ENCODE peak calls at places on chromosomes 4 and X, in four cellular contexts. G is K562, Z is GM12878, O is HepG2. L is an unnamed sample.

GRCh38 chrX:101395789-101396188 is 5.0 kb downstream of the RPL36A start:
- DNase-seq in O (peak), G (no peak), Z (no peak), L (no peak)

GRCh38 chrX:38692961-38693360 is 108.3 kb upstream of the MID1IP1 start:
- DNase-seq in Z (no peak), G (no peak), O (no peak), L (no peak)

GRCh38 chr4:3346146-3346545 is 53.3 kb downstream of the RGS12 start:
- DNase-seq in O (peak), G (peak), Z (peak), L (peak)

GRCh38 chr4:79223993-79224776 is 101.7 kb downstream of the NAA11 start:
- DNase-seq in O (no peak), Z (no peak), G (no peak), L (no peak)

GRCh38 chr4:8061145-8061544 is 97.5 kb downstream of the ABLIM2 start:
- DNase-seq in Z (no peak), G (no peak), O (no peak), L (no peak)

GRCh38 chr4:105155426-105155825 is 8.8 kb downstream of the TET2 start:
- DNase-seq in G (no peak), O (no peak), Z (no peak), L (no peak)

GRCh38 chr4:184937745-184938144 is 80.5 kb upstream of the HELT start:
- DNase-seq in O (no peak), G (no peak), Z (no peak), L (no peak)

GRCh38 chr4:24260922-24261581 is 323.3 kb downstream of the DHX15 start:
- DNase-seq in Z (no peak), O (no peak), G (no peak), L (no peak)

GRCh38 chr4:158371158-158371557 is 150.5 kb upstream of the RXFP1 start:
- DNase-seq in Z (no peak), G (no peak), O (no peak), L (no peak)

GRCh38 chrX:147877726-147878125 is 34.0 kb upstream of the FMR1 start:
- DNase-seq in O (no peak), Z (no peak), G (no peak), L (no peak)

GRCh38 chrX:45050558-45050957 is 150.1 kb downstream of the DIPK2B start:
- DNase-seq in Z (no peak), O (no peak), G (no peak), L (no peak)

GRCh38 chr4:24659241-24659961 is 75.0 kb upstream of the DHX15 start:
- DNase-seq in Z (no peak), O (no peak), G (no peak), L (no peak)

GRCh38 chrX:150857453-150857852 is 41.0 kb downstream of the CD99L2 start:
- DNase-seq in G (no peak), O (no peak), Z (no peak), L (no peak)

GRCh38 chrX:48083212-48083611 is 11.8 kb upstream of the ZNF630 start:
- DNase-seq in O (peak), Z (no peak), G (peak), L (peak)

GRCh38 chrX:12867746-12868145 is 874 bp downstream of the TLR7 start:
- DNase-seq in G (no peak), Z (no peak), O (no peak), L (no peak)

GRCh38 chrX:112779139-112779538 is 61.5 kb downstream of the AMOT start:
- DNase-seq in Z (no peak), G (no peak), O (no peak), L (no peak)

GRCh38 chr4:142402156-142402555 is 443.9 kb downstream of the INPP4B start:
- DNase-seq in G (no peak), O (no peak), Z (no peak), L (no peak)

GRCh38 chr4:11111876-11112275 is 316.8 kb downstream of the HS3ST1 start:
- DNase-seq in G (no peak), Z (no peak), O (no peak), L (no peak)

GRCh38 chrX:16825306-16826035 is 39.2 kb downstream of the TXLNG start:
- DNase-seq in G (no peak), O (peak), Z (no peak), L (no peak)

DNA sequence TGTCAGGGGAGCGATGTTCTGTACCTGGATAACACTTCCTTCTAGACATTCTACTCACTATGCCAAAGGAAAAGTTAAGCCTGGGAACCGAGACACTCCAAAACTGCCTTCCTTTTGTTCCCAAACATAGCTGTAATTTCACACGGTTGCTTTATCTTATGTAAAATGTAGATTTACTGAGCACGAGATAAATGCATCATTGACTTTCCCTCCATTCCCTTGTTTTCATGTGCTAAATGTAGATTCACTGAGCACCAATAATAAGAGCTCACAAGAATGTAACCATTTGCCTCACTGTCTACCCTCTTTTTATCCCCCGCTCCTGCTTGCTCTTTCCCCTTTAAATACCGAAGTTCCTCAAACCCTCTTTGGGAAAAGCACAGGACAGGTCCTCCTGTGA is 10.7 kb upstream of the PPEF2 start:
- DNase-seq in G (no peak), O (no peak), Z (no peak), L (no peak)
- TF ChIP-seq TARDBP in G (no peak), O (no peak), Z (no peak), L (no peak)

GRCh38 chr4:13966241-13967195 is 339.0 kb upstream of the BOD1L1 start:
- DNase-seq in G (no peak), O (no peak), Z (no peak), L (no peak)
- TF ChIP-seq FOXM1 in G (no peak), O (no peak), Z (no peak), L (no peak)

DNA sequence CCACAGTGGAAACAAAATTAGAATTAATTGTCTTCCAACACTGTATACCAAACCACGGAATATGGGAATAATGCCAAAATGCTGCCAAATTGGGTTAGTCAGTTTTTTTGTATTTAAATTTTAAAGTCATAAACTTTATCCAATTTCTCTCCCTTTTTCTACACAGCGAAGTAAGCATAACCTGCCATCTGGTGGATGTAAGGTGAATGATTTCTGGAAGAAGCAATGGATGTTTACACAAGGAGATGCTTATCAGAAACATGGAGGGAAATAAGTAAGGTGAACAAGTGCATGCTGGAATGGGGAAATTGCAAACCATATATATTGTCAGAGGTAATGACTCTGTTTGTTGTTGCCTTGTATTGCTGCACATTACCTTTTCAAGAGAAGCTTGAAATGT is 691.9 kb downstream of the TECRL start:
- DNase-seq in O (peak), Z (peak), G (peak), L (peak)
- TF ChIP-seq TARDBP in O (no peak), Z (no peak), G (no peak), L (no peak)

DNA sequence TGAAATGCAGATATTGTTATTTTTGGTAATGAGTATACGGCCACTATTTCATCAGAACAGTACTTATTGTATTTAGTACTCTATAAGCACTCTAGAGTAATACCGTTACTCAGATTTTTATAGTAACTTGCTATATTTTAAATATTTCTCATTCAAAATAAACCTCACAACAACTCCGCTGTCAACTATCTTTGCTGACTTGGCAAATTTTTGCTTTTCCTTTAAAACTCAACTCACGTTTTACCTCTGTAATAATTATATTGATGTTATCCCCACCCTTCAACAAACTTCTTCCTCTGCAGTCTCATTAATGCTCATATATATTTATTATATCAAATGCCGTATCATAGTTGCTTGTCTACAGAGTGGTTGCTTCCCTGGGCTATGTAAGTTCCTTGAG is 9.0 kb downstream of the JCHAIN start:
- DNase-seq in G (no peak), Z (no peak), O (no peak), L (no peak)
- TF ChIP-seq FOXM1 in G (no peak), Z (no peak), O (no peak), L (no peak)

GRCh38 chrX:131792789-131793462 is 230.2 kb upstream of the STK26 start:
- DNase-seq in G (no peak), O (no peak), Z (peak), L (peak)
- TF ChIP-seq TARDBP in G (no peak), O (no peak), Z (no peak), L (no peak)

L was measured in HEK293T.